ENCODE peak calls at places on chromosomes 12 and 14, in seven cellular contexts. Q is ovary; I is H1; N is iris pigment epithelial cell; E is T-helper 2 cell; J is stimulated activated CD4-positive, alpha-beta T cell treated with anti-CD3 and anti-CD28 coated beads, Interleukin-2, amount 100 ng/mL, for 24 hours; B is amniotic stem cell. A is an unnamed sample.
A peak's percentile ranks its signal among the peaks of the same experiment; 100 is the strongest.

GRCh38 chr12:26124491-26125450 is at the start of gene BHLHE41:
- DNase-seq in Q (peak; percentile 83), I (peak; percentile 77), N (peak; percentile 67), E (peak; percentile 33), J (peak; percentile 21), B (peak; percentile 44), A (peak; percentile 92)

GRCh38 chr12:18139989-18140596 is 50.1 kb upstream of the RERGL start:
- DNase-seq in Q (no peak), I (no peak), N (peak; percentile 30), E (peak; percentile 26), J (no peak), B (peak; percentile 7), A (no peak)

GRCh38 chr14:35556548-35556947 is 22.6 kb downstream of the INSM2 start:
- DNase-seq in Q (no peak), I (no peak), N (no peak), E (no peak), J (no peak), B (no peak), A (no peak)

GRCh38 chr14:40630471-40630870 is 976.2 kb upstream of the LRFN5 start:
- DNase-seq in Q (no peak), I (no peak), N (no peak), E (no peak), J (no peak), B (no peak), A (no peak)

GRCh38 chr14:100601064-100601463 is 13.8 kb upstream of the BEGAIN start:
- DNase-seq in Q (no peak), I (no peak), N (no peak), E (no peak), J (no peak), B (no peak), A (no peak)

GRCh38 chr14:24072436-24072835 is 1.1 kb downstream of the CPNE6 start:
- DNase-seq in Q (no peak), I (no peak), N (no peak), E (no peak), J (no peak), B (no peak), A (peak; percentile 47)

GRCh38 chr14:50410921-50411320 is 14.2 kb upstream of the CDKL1 start:
- DNase-seq in Q (no peak), I (no peak), N (peak; percentile 93), E (no peak), J (no peak), B (no peak), A (no peak)

GRCh38 chr12:9027156-9027555 is 37.8 kb downstream of the KLRG1 start:
- DNase-seq in Q (no peak), I (no peak), N (no peak), E (no peak), J (no peak), B (no peak), A (no peak)

GRCh38 chr12:76037130-76038105 is 5.8 kb upstream of the PHLDA1 start:
- DNase-seq in Q (peak; percentile 49), I (no peak), N (peak; percentile 85), E (peak; percentile 79), J (no peak), B (peak; percentile 65), A (no peak)

GRCh38 chr12:64674367-64674922 is 64.2 kb downstream of the RASSF3 start:
- DNase-seq in Q (no peak), I (no peak), N (no peak), E (peak; percentile 87), J (peak; percentile 46), B (no peak), A (no peak)

GRCh38 chr14:92472860-92473259 is 40.7 kb upstream of the RIN3 start:
- DNase-seq in Q (no peak), I (peak; percentile 27), N (no peak), E (no peak), J (no peak), B (no peak), A (no peak)

GRCh38 chr12:113748707-113749432 is 217.3 kb downstream of the RBM19 start:
- DNase-seq in Q (no peak), I (no peak), N (no peak), E (no peak), J (no peak), B (no peak), A (no peak)

GRCh38 chr14:56325251-56325839 is 207.1 kb downstream of the PELI2 start:
- DNase-seq in Q (no peak), I (no peak), N (no peak), E (no peak), J (no peak), B (no peak), A (no peak)

GRCh38 chr14:64213853-64214570 is 80.2 kb downstream of the ESR2 start:
- DNase-seq in Q (peak; percentile 14), I (no peak), N (no peak), E (no peak), J (no peak), B (no peak), A (no peak)

GRCh38 chr12:5794156-5794555 is 150.9 kb downstream of the ANO2 start:
- DNase-seq in Q (no peak), I (no peak), N (no peak), E (no peak), J (no peak), B (no peak), A (no peak)

GRCh38 chr14:57209561-57209960 is 59.1 kb downstream of the EXOC5 start:
- DNase-seq in Q (no peak), I (no peak), N (peak; percentile 67), E (no peak), J (no peak), B (no peak), A (no peak)

GRCh38 chr12:132285991-132286681 is 43.3 kb downstream of the GALNT9 start:
- DNase-seq in Q (no peak), I (peak; percentile 69), N (peak; percentile 73), E (no peak), J (no peak), B (no peak), A (peak; percentile 88)

GRCh38 chr12:24198936-24199644 is 249.6 kb upstream of the SOX5 start:
- DNase-seq in Q (no peak), I (no peak), N (peak; percentile 22), E (no peak), J (no peak), B (no peak), A (no peak)

GRCh38 chr12:11621797-11622423 is 27.6 kb upstream of the ETV6 start:
- DNase-seq in Q (peak; percentile 19), I (no peak), N (peak; percentile 6), E (peak; percentile 41), J (no peak), B (no peak), A (no peak)

GRCh38 chr12:117228239-117228638 is 38.0 kb upstream of the FBXO21 start:
- DNase-seq in Q (no peak), I (no peak), N (peak; percentile 3), E (no peak), J (no peak), B (no peak), A (no peak)

GRCh38 chr12:90938451-90938850 is 16.5 kb downstream of the CCER1 start:
- DNase-seq in Q (no peak), I (no peak), N (peak; percentile 78), E (peak; percentile 19), J (no peak), B (no peak), A (no peak)

GRCh38 chr14:102545461-102546265 is 36.1 kb upstream of the ANKRD9 start:
- DNase-seq in Q (no peak), I (peak; percentile 73), N (peak; percentile 38), E (no peak), J (no peak), B (no peak), A (no peak)

GRCh38 chr14:101687756-101688546 is 73.6 kb upstream of the PPP2R5C start:
- DNase-seq in Q (no peak), I (no peak), N (no peak), E (no peak), J (no peak), B (no peak), A (no peak)

GRCh38 chr12:119204137-119204536 is 25.4 kb downstream of the HSPB8 start:
- DNase-seq in Q (no peak), I (no peak), N (no peak), E (no peak), J (no peak), B (no peak), A (no peak)

A was measured in aorta.